ENCODE peak calls at places on chromosome 5, in nine cellular contexts. One of them, this sample, is unnamed.

GRCh38 chr5:35617435-35618296 is at the start of gene SPEF2:
- DNase-seq in A549: peak
- DNase-seq in NCI-H2081: peak
- DNase-seq in stimulated activated CD8-positive, alpha-beta memory T cell treated with anti-CD3 and anti-CD28 coated beads, Interleukin-2, amount 100 ng/mL, for 1 hour: peak
- DNase-seq in COR-L47: peak
- DNase-seq in NCI-H1694 treated with DMSO at 0.1 percent for 48 hours: peak
- DNase-seq in ovary: peak
- DNase-seq in NCI-H460: peak
- DNase-seq in adipocyte: peak
- DNase-seq in this sample: peak

GRCh38 chr5:79227484-79227995 is 8.4 kb upstream of the JMY start:
- DNase-seq in ovary: no peak
- DNase-seq in adipocyte: peak
- DNase-seq in COR-L47: no peak
- DNase-seq in A549: no peak
- DNase-seq in stimulated activated CD8-positive, alpha-beta memory T cell treated with anti-CD3 and anti-CD28 coated beads, Interleukin-2, amount 100 ng/mL, for 1 hour: no peak
- DNase-seq in NCI-H460: no peak
- DNase-seq in NCI-H1694 treated with DMSO at 0.1 percent for 48 hours: no peak
- DNase-seq in NCI-H2081: no peak
- DNase-seq in this sample: no peak

GRCh38 chr5:173944512-173944911 is 44.5 kb upstream of the C5orf47 start:
- DNase-seq in NCI-H1694 treated with DMSO at 0.1 percent for 48 hours: no peak
- DNase-seq in stimulated activated CD8-positive, alpha-beta memory T cell treated with anti-CD3 and anti-CD28 coated beads, Interleukin-2, amount 100 ng/mL, for 1 hour: no peak
- DNase-seq in COR-L47: no peak
- DNase-seq in NCI-H460: no peak
- DNase-seq in ovary: no peak
- DNase-seq in A549: no peak
- DNase-seq in adipocyte: no peak
- DNase-seq in NCI-H2081: no peak
- DNase-seq in this sample: no peak

GRCh38 chr5:60945760-60946253 is 802 bp downstream of the NDUFAF2 start:
- DNase-seq in COR-L47: no peak
- DNase-seq in NCI-H2081: peak
- DNase-seq in NCI-H460: no peak
- DNase-seq in NCI-H1694 treated with DMSO at 0.1 percent for 48 hours: no peak
- DNase-seq in ovary: peak
- DNase-seq in A549: peak
- DNase-seq in stimulated activated CD8-positive, alpha-beta memory T cell treated with anti-CD3 and anti-CD28 coated beads, Interleukin-2, amount 100 ng/mL, for 1 hour: no peak
- DNase-seq in adipocyte: peak
- DNase-seq in this sample: no peak

GRCh38 chr5:137122075-137122474 is 377.1 kb downstream of the SPOCK1 start:
- DNase-seq in A549: no peak
- DNase-seq in COR-L47: peak
- DNase-seq in ovary: no peak
- DNase-seq in adipocyte: peak
- DNase-seq in NCI-H460: no peak
- DNase-seq in NCI-H1694 treated with DMSO at 0.1 percent for 48 hours: no peak
- DNase-seq in NCI-H2081: peak
- DNase-seq in stimulated activated CD8-positive, alpha-beta memory T cell treated with anti-CD3 and anti-CD28 coated beads, Interleukin-2, amount 100 ng/mL, for 1 hour: no peak
- DNase-seq in this sample: no peak

GRCh38 chr5:134500699-134501430 is 24.6 kb upstream of the JADE2 start:
- DNase-seq in stimulated activated CD8-positive, alpha-beta memory T cell treated with anti-CD3 and anti-CD28 coated beads, Interleukin-2, amount 100 ng/mL, for 1 hour: no peak
- DNase-seq in A549: no peak
- DNase-seq in COR-L47: no peak
- DNase-seq in NCI-H1694 treated with DMSO at 0.1 percent for 48 hours: no peak
- DNase-seq in ovary: no peak
- DNase-seq in adipocyte: no peak
- DNase-seq in NCI-H2081: no peak
- DNase-seq in NCI-H460: no peak
- DNase-seq in this sample: no peak

GRCh38 chr5:77143998-77144836 is 57.1 kb upstream of the ZBED3 start:
- DNase-seq in adipocyte: peak
- DNase-seq in NCI-H1694 treated with DMSO at 0.1 percent for 48 hours: peak
- DNase-seq in stimulated activated CD8-positive, alpha-beta memory T cell treated with anti-CD3 and anti-CD28 coated beads, Interleukin-2, amount 100 ng/mL, for 1 hour: peak
- DNase-seq in NCI-H2081: peak
- DNase-seq in NCI-H460: peak
- DNase-seq in COR-L47: peak
- DNase-seq in A549: peak
- DNase-seq in ovary: peak
- DNase-seq in this sample: peak

GRCh38 chr5:73299665-73300435 is 126.9 kb downstream of the TMEM174 start:
- DNase-seq in adipocyte: no peak
- DNase-seq in NCI-H2081: no peak
- DNase-seq in A549: no peak
- DNase-seq in stimulated activated CD8-positive, alpha-beta memory T cell treated with anti-CD3 and anti-CD28 coated beads, Interleukin-2, amount 100 ng/mL, for 1 hour: no peak
- DNase-seq in ovary: no peak
- DNase-seq in NCI-H1694 treated with DMSO at 0.1 percent for 48 hours: no peak
- DNase-seq in NCI-H460: no peak
- DNase-seq in COR-L47: no peak
- DNase-seq in this sample: no peak

GRCh38 chr5:102753889-102754498 is 1.1 kb upstream of the PAM start:
- DNase-seq in ovary: no peak
- DNase-seq in stimulated activated CD8-positive, alpha-beta memory T cell treated with anti-CD3 and anti-CD28 coated beads, Interleukin-2, amount 100 ng/mL, for 1 hour: no peak
- DNase-seq in adipocyte: no peak
- DNase-seq in A549: peak
- DNase-seq in NCI-H2081: no peak
- DNase-seq in NCI-H1694 treated with DMSO at 0.1 percent for 48 hours: no peak
- DNase-seq in COR-L47: no peak
- DNase-seq in NCI-H460: no peak
- DNase-seq in this sample: no peak

GRCh38 chr5:2921651-2922050 is 170.2 kb upstream of the IRX2 start:
- DNase-seq in A549: no peak
- DNase-seq in adipocyte: no peak
- DNase-seq in NCI-H2081: no peak
- DNase-seq in NCI-H460: no peak
- DNase-seq in COR-L47: no peak
- DNase-seq in NCI-H1694 treated with DMSO at 0.1 percent for 48 hours: no peak
- DNase-seq in stimulated activated CD8-positive, alpha-beta memory T cell treated with anti-CD3 and anti-CD28 coated beads, Interleukin-2, amount 100 ng/mL, for 1 hour: no peak
- DNase-seq in ovary: no peak
- DNase-seq in this sample: no peak

GRCh38 chr5:106739127-106739526 is 931.6 kb downstream of the EFNA5 start:
- DNase-seq in NCI-H460: no peak
- DNase-seq in stimulated activated CD8-positive, alpha-beta memory T cell treated with anti-CD3 and anti-CD28 coated beads, Interleukin-2, amount 100 ng/mL, for 1 hour: no peak
- DNase-seq in A549: no peak
- DNase-seq in NCI-H2081: no peak
- DNase-seq in ovary: no peak
- DNase-seq in COR-L47: no peak
- DNase-seq in NCI-H1694 treated with DMSO at 0.1 percent for 48 hours: no peak
- DNase-seq in adipocyte: no peak
- DNase-seq in this sample: no peak

GRCh38 chr5:134541736-134542376 is 16.4 kb downstream of the JADE2 start:
- DNase-seq in A549: no peak
- DNase-seq in NCI-H2081: no peak
- DNase-seq in COR-L47: no peak
- DNase-seq in NCI-H1694 treated with DMSO at 0.1 percent for 48 hours: no peak
- DNase-seq in stimulated activated CD8-positive, alpha-beta memory T cell treated with anti-CD3 and anti-CD28 coated beads, Interleukin-2, amount 100 ng/mL, for 1 hour: no peak
- DNase-seq in NCI-H460: no peak
- DNase-seq in ovary: peak
- DNase-seq in adipocyte: peak
- DNase-seq in this sample: no peak